ENCODE peak calls at places on chromosomes 2 and 18, in four cellular contexts. T, E, D and G are unnamed samples.

GRCh38 chr2:230691005-230691647 is 21.5 kb upstream of the CAB39 start:
- DNase-seq in T (peak; percentile 78), E (no peak), D (peak; percentile 54), G (no peak)

GRCh38 chr18:48680339-48680738 is 141.5 kb downstream of the CTIF start:
- DNase-seq in T (no peak), E (no peak), D (no peak), G (no peak)

GRCh38 chr2:42254186-42254911 is 85.2 kb downstream of the EML4 start:
- DNase-seq in T (no peak), E (no peak), D (no peak), G (no peak)

GRCh38 chr18:79385749-79386341 is 9.9 kb upstream of the NFATC1 start:
- DNase-seq in T (no peak), E (no peak), D (no peak), G (no peak)

GRCh38 chr2:211114826-211115450 is 558.5 kb downstream of the CPS1 start:
- DNase-seq in T (no peak), E (no peak), D (no peak), G (no peak)

GRCh38 chr2:70935468-70936164 is at the start of gene ATP6V1B1:
- DNase-seq in T (no peak), E (peak; percentile 42), D (no peak), G (peak; percentile 52)

GRCh38 chr18:48396561-48396960 is 12.6 kb downstream of the ZBTB7C start:
- DNase-seq in T (no peak), E (no peak), D (no peak), G (no peak)

GRCh38 chr2:168901013-168901412 is at the start of gene G6PC2:
- DNase-seq in T (no peak), E (no peak), D (no peak), G (no peak)

GRCh38 chr2:32741575-32741974 is 113.7 kb downstream of the TTC27 start:
- DNase-seq in T (peak; percentile 18), E (no peak), D (no peak), G (no peak)

GRCh38 chr18:78751664-78752063 is 228.0 kb upstream of the SALL3 start:
- DNase-seq in T (no peak), E (no peak), D (no peak), G (no peak)

GRCh38 chr18:48201952-48202898 is 207.0 kb downstream of the ZBTB7C start:
- DNase-seq in T (no peak), E (no peak), D (no peak), G (no peak)

GRCh38 chr18:26621161-26622026 is 73.0 kb upstream of the KCTD1 start:
- DNase-seq in T (peak; percentile 32), E (no peak), D (peak; percentile 56), G (peak; percentile 68)

GRCh38 chr18:48847807-48848486 is 102.8 kb downstream of the SMAD7 start:
- DNase-seq in T (no peak), E (no peak), D (no peak), G (peak; percentile 62)

GRCh38 chr2:86037141-86037794 is 68.4 kb downstream of the POLR1A start:
- DNase-seq in T (peak; percentile 92), E (no peak), D (peak; percentile 94), G (peak; percentile 98)